ENCODE peak calls at places on chromosomes 2 and 18, in five cellular contexts. F is stimulated activated CD8-positive, alpha-beta memory T cell treated with anti-CD3 and anti-CD28 coated beads, Interleukin-15, amount 100 ng/mL, for 1 hour; S is naive thymus-derived CD4-positive, alpha-beta T cell; H is T-cell; X is mucosa of gallbladder. W is an unnamed sample.

GRCh38 chr2:138324068-138324771 is 177.3 kb upstream of the SPOPL start:
- DNase-seq in X (no peak), F (no peak), H (no peak), S (no peak), W (no peak)

GRCh38 chr2:170369894-170370293 is 191.9 kb downstream of the MYO3B start:
- DNase-seq in F (no peak), X (no peak), S (no peak), H (no peak), W (no peak)

GRCh38 chr2:163779970-163780597 is 44.3 kb upstream of the FIGN start:
- DNase-seq in F (no peak), H (no peak), X (peak), S (no peak), W (no peak)

GRCh38 chr18:33372442-33372841 is 68.1 kb downstream of the CCDC178 start:
- DNase-seq in S (no peak), F (no peak), X (no peak), H (no peak), W (no peak)

GRCh38 chr2:45743531-45744391 is 92.3 kb downstream of the PRKCE start:
- DNase-seq in X (peak), F (no peak), H (no peak), S (no peak), W (no peak)

GRCh38 chr18:77208969-77209368 is 40.7 kb upstream of the GALR1 start:
- DNase-seq in S (no peak), H (peak), X (peak), F (no peak), W (peak)

GRCh38 chr2:215080545-215080944 is 57.9 kb downstream of the ABCA12 start:
- DNase-seq in H (no peak), F (no peak), X (no peak), S (no peak), W (no peak)

GRCh38 chr18:67590571-67591141 is 74.1 kb upstream of the DSEL start:
- DNase-seq in H (no peak), S (no peak), F (no peak), X (no peak), W (no peak)

GRCh38 chr18:28189400-28190239 is 12.7 kb upstream of the CDH2 start:
- DNase-seq in S (no peak), F (no peak), X (peak), H (no peak), W (no peak)

GRCh38 chr2:45825001-45825651 is 173.7 kb downstream of the PRKCE start:
- DNase-seq in S (no peak), X (no peak), F (no peak), H (no peak), W (no peak)

GRCh38 chr2:172624996-172625395 is 69.1 kb downstream of the PDK1 start:
- DNase-seq in S (no peak), X (no peak), F (no peak), H (no peak), W (no peak)

GRCh38 chr2:23379220-23379695 is 5.7 kb upstream of the KLHL29 start:
- DNase-seq in X (no peak), S (no peak), H (no peak), F (no peak), W (no peak)

GRCh38 chr2:112642961-112643360 is 2.8 kb upstream of the SLC20A1 start:
- DNase-seq in H (no peak), S (no peak), X (no peak), F (no peak), W (no peak)

GRCh38 chr18:70284976-70285610 is 3.8 kb upstream of the SOCS6 start:
- DNase-seq in X (no peak), S (no peak), H (no peak), F (no peak), W (no peak)

GRCh38 chr2:231482806-231483391 is 18.6 kb upstream of the NCL start:
- DNase-seq in F (peak), S (peak), H (peak), X (peak), W (peak)

GRCh38 chr18:62088146-62088545 is 98.7 kb downstream of the PIGN start:
- DNase-seq in F (no peak), X (no peak), S (no peak), H (no peak), W (no peak)

GRCh38 chr2:197205590-197206215 is 104.9 kb downstream of the ANKRD44 start:
- DNase-seq in H (peak), S (peak), X (no peak), F (no peak), W (peak)

GRCh38 chr2:132651115-132652099 is 18.6 kb downstream of the LYPD1 start:
- DNase-seq in S (no peak), H (no peak), X (no peak), F (no peak), W (no peak)

GRCh38 chr2:226781471-226781870 is 18.1 kb downstream of the IRS1 start:
- DNase-seq in S (no peak), H (no peak), F (no peak), X (no peak), W (no peak)

GRCh38 chr2:95300391-95300938 is 3.3 kb downstream of the KCNIP3 start:
- DNase-seq in S (no peak), H (no peak), F (no peak), X (peak), W (no peak)

GRCh38 chr18:5851998-5852397 is 43.3 kb downstream of the TMEM200C start:
- DNase-seq in X (no peak), H (no peak), F (no peak), S (no peak), W (no peak)

GRCh38 chr2:8364668-8365067 is 317.2 kb upstream of the ID2 start:
- DNase-seq in F (no peak), H (no peak), X (peak), S (no peak), W (no peak)

GRCh38 chr18:48409591-48410094 is 460 bp upstream of the ZBTB7C start:
- DNase-seq in X (no peak), S (no peak), F (no peak), H (no peak), W (peak)

GRCh38 chr18:48066225-48066652 is 135.8 kb upstream of the SMAD2 start:
- DNase-seq in F (no peak), S (no peak), X (no peak), H (no peak), W (no peak)

GRCh38 chr18:69085933-69086332 is 288.1 kb downstream of the CCDC102B start:
- DNase-seq in F (no peak), H (no peak), S (no peak), X (no peak), W (no peak)

GRCh38 chr2:98790221-98790620 is 59.3 kb upstream of the MGAT4A start:
- DNase-seq in S (no peak), H (no peak), F (no peak), X (no peak), W (no peak)

GRCh38 chr2:239695728-239696240 is 295.0 kb upstream of the HDAC4 start:
- DNase-seq in F (no peak), X (no peak), S (no peak), H (no peak), W (peak)

GRCh38 chr2:191056218-191056617 is 42.2 kb upstream of the STAT1 start:
- DNase-seq in F (no peak), S (no peak), X (no peak), H (no peak), W (peak)

GRCh38 chr2:238897122-238897880 is 49.4 kb downstream of the TWIST2 start:
- DNase-seq in S (no peak), H (no peak), X (no peak), F (no peak), W (no peak)

GRCh38 chr2:75432761-75433361 is 127.9 kb downstream of the EVA1A start:
- DNase-seq in F (no peak), X (no peak), S (no peak), H (no peak), W (no peak)

GRCh38 chr2:62284471-62284870 is 88.6 kb downstream of the B3GNT2 start:
- DNase-seq in X (no peak), H (no peak), F (no peak), S (no peak), W (no peak)

GRCh38 chr2:65377556-65378307 is 54.7 kb downstream of the SPRED2 start:
- DNase-seq in S (no peak), F (no peak), X (no peak), H (no peak), W (peak)

GRCh38 chr18:3238742-3239141 is 8.9 kb upstream of the MYL12A start:
- DNase-seq in F (no peak), S (no peak), H (no peak), X (no peak), W (no peak)

GRCh38 chr2:134722728-134723127 is 3.9 kb upstream of the TMEM163 start:
- DNase-seq in F (no peak), X (no peak), H (no peak), S (no peak), W (no peak)

GRCh38 chr18:9333441-9334350 is 877 bp upstream of the TWSG1 start:
- DNase-seq in H (peak), F (no peak), X (no peak), S (no peak), W (no peak)

GRCh38 chr2:53787255-53787910 is 539 bp downstream of the ERLEC1 start:
- DNase-seq in F (no peak), H (no peak), S (no peak), X (no peak), W (peak)

W was measured in immature natural killer cell.